ENCODE peak calls at places on chromosomes 13 and 19, in nine cellular contexts. R, Z, X, Y, F, I, V, E and S are unnamed samples.

GRCh38 chr19:29031216-29031615 is 181.7 kb downstream of the UQCRFS1 start:
- DNase-seq in R (no peak), Z (no peak), X (no peak), Y (no peak), F (no peak), I (no peak), V (no peak), E (no peak), S (no peak)

GRCh38 chr13:38350114-38350617 is 515 bp downstream of the UFM1 start:
- DNase-seq in R (no peak), Z (no peak), X (peak), Y (peak), F (peak), I (peak), V (peak), E (peak), S (peak)

GRCh38 chr13:100490692-100491091 is 97.9 kb downstream of the GGACT start:
- DNase-seq in R (no peak), Z (no peak), X (no peak), Y (no peak), F (peak), I (no peak), V (no peak), E (no peak), S (no peak)

GRCh38 chr13:87147076-87147475 is 524.1 kb upstream of the SLITRK5 start:
- DNase-seq in R (no peak), Z (no peak), X (peak), Y (peak), F (peak), I (no peak), V (no peak), E (no peak), S (no peak)

GRCh38 chr19:9156304-9156703 is 16.1 kb downstream of the ZNF317 start:
- DNase-seq in R (no peak), Z (no peak), X (no peak), Y (no peak), F (no peak), I (no peak), V (no peak), E (no peak), S (no peak)

GRCh38 chr19:40982594-40983101 is 8.4 kb upstream of the CYP2B6 start:
- DNase-seq in R (no peak), Z (no peak), X (peak), Y (peak), F (peak), I (no peak), V (no peak), E (no peak), S (no peak)

GRCh38 chr19:46786236-46787039 is 2.0 kb downstream of the SLC1A5 start:
- DNase-seq in R (peak), Z (peak), X (peak), Y (peak), F (peak), I (peak), V (peak), E (peak), S (peak)

GRCh38 chr19:48745208-48745995 is 1.3 kb downstream of the IZUMO1 start:
- DNase-seq in R (peak), Z (peak), X (peak), Y (peak), F (peak), I (peak), V (no peak), E (peak), S (peak)

GRCh38 chr13:71867101-71867814 is at the start of gene DACH1:
- DNase-seq in R (no peak), Z (peak), X (peak), Y (peak), F (peak), I (peak), V (no peak), E (peak), S (peak)

GRCh38 chr13:102693781-102694180 is 1.1 kb downstream of the METTL21C start:
- DNase-seq in R (no peak), Z (no peak), X (peak), Y (no peak), F (peak), I (no peak), V (no peak), E (no peak), S (no peak)

GRCh38 chr19:47097396-47098217 is 16.0 kb downstream of the ZC3H4 start:
- DNase-seq in R (no peak), Z (no peak), X (no peak), Y (no peak), F (peak), I (no peak), V (no peak), E (peak), S (peak)

GRCh38 chr13:47628666-47629065 is 372.4 kb downstream of the SUCLA2 start:
- DNase-seq in R (no peak), Z (no peak), X (no peak), Y (peak), F (peak), I (no peak), V (no peak), E (no peak), S (no peak)

GRCh38 chr19:37505958-37506386 is 767 bp upstream of the ZNF793 start:
- DNase-seq in R (no peak), Z (peak), X (no peak), Y (no peak), F (no peak), I (no peak), V (peak), E (no peak), S (no peak)
- H3K4me3 ChIP-seq in R (peak), Z (peak), X (peak), Y (peak), F (peak), I (peak), V (peak), E (peak), S (peak)

GRCh38 chr19:2478756-2479555 is 3.0 kb downstream of the GADD45B start:
- DNase-seq in R (peak), Z (peak), X (peak), Y (peak), F (peak), I (no peak), V (peak), E (peak), S (peak)

GRCh38 chr19:2478324-2478755 is 2.4 kb downstream of the GADD45B start:
- DNase-seq in R (peak), Z (peak), X (peak), Y (peak), F (peak), I (no peak), V (peak), E (peak), S (peak)

GRCh38 chr19:2477141-2477710 is 1.3 kb downstream of the GADD45B start:
- DNase-seq in R (no peak), Z (no peak), X (peak), Y (no peak), F (peak), I (no peak), V (no peak), E (peak), S (peak)

GRCh38 chr19:2476451-2477140 is 669 bp downstream of the GADD45B start:
- DNase-seq in R (peak), Z (peak), X (peak), Y (peak), F (peak), I (no peak), V (peak), E (peak), S (peak)

DNA sequence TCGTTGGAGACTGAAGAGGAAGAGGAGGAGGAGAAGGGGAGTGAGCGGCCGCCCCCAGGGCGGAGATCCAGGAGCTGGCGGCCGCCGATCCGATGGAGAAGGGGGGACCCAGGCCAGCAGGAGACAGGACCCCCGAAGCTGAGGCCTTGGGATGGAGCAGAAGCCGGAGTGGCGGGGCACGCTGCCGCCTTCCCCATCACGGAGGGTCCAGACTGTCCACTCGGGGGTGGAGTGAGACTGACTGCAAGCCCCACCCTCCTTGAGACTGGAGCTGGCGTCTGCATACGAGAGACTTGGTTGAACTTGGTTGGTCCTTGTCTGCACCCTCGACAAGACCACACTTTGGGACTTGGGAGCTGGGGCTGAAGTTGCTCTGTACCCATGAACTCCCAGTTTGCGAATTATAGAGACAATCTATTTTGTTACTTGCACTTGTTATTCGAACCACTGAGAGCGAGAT is 1.8 kb downstream of the GADD45B start:
- DNase-seq in R (no peak), Z (peak), X (peak), Y (no peak), F (peak), I (no peak), V (no peak), E (peak), S (peak)
- H3K4me3 ChIP-seq in R (peak), Z (peak), X (peak), Y (peak), F (peak), I (no peak), V (peak), E (peak), S (peak)

GRCh38 chr13:97544041-97544765 is 110.2 kb downstream of the RAP2A start:
- DNase-seq in R (no peak), Z (no peak), X (peak), Y (no peak), F (peak), I (no peak), V (no peak), E (no peak), S (no peak)
- H3K4me3 ChIP-seq in R (no peak), Z (no peak), X (no peak), Y (no peak), F (no peak), I (no peak), V (no peak), E (no peak), S (no peak)

DNA sequence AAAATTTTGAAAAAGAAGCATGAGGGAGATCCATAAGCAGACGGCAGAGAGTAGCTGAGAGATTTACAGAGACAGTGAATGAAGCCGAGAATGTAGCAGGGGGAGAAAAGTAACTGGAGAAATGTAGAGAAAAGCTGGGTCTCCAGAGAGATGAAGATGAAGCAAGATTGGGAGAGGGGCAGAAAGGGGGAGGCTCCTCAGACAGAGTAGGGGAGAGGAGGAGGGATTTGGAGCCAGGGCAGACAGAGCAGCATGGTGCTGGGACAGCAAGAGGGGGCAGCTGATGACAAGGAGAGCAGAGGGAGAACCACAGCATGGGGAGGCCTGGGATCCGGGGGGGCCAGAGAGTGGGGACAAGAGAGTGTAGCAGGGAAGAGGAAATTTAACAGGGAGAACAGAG is 933 bp downstream of the ZNF610 start:
- DNase-seq in R (no peak), Z (no peak), X (peak), Y (no peak), F (peak), I (no peak), V (no peak), E (no peak), S (no peak)
- H3K4me3 ChIP-seq in R (peak), Z (peak), X (peak), Y (peak), F (peak), I (no peak), V (peak), E (peak), S (no peak)

GRCh38 chr19:821228-821975 is at the start of gene PLPPR3:
- DNase-seq in R (no peak), Z (no peak), X (no peak), Y (no peak), F (no peak), I (peak), V (no peak), E (no peak), S (no peak)
- H3K4me3 ChIP-seq in R (no peak), Z (no peak), X (peak), Y (peak), F (no peak), I (peak), V (no peak), E (peak), S (peak)

GRCh38 chr19:33227242-33227650 is 1.6 kb upstream of the SLC7A10 start:
- DNase-seq in R (no peak), Z (no peak), X (peak), Y (no peak), F (peak), I (no peak), V (no peak), E (no peak), S (no peak)
- H3K4me3 ChIP-seq in R (no peak), Z (no peak), X (peak), Y (no peak), F (no peak), I (no peak), V (no peak), E (no peak), S (no peak)

GRCh38 chr19:6587093-6587820 is 3.7 kb downstream of the CD70 start:
- DNase-seq in R (no peak), Z (no peak), X (no peak), Y (no peak), F (no peak), I (peak), V (no peak), E (no peak), S (no peak)
- H3K4me3 ChIP-seq in R (peak), Z (peak), X (no peak), Y (peak), F (no peak), I (peak), V (peak), E (no peak), S (no peak)

GRCh38 chr19:14570864-14571527 is 870 bp downstream of the NDUFB7 start:
- DNase-seq in R (no peak), Z (no peak), X (no peak), Y (no peak), F (no peak), I (no peak), V (no peak), E (no peak), S (no peak)
- H3K4me3 ChIP-seq in R (peak), Z (peak), X (peak), Y (peak), F (peak), I (peak), V (peak), E (peak), S (peak)

GRCh38 chr13:113470073-113470472 is 16.8 kb upstream of the ADPRHL1 start:
- DNase-seq in R (no peak), Z (no peak), X (no peak), Y (no peak), F (no peak), I (no peak), V (no peak), E (no peak), S (no peak)
- H3K4me3 ChIP-seq in R (no peak), Z (no peak), X (no peak), Y (no peak), F (no peak), I (no peak), V (no peak), E (no peak), S (no peak)

DNA sequence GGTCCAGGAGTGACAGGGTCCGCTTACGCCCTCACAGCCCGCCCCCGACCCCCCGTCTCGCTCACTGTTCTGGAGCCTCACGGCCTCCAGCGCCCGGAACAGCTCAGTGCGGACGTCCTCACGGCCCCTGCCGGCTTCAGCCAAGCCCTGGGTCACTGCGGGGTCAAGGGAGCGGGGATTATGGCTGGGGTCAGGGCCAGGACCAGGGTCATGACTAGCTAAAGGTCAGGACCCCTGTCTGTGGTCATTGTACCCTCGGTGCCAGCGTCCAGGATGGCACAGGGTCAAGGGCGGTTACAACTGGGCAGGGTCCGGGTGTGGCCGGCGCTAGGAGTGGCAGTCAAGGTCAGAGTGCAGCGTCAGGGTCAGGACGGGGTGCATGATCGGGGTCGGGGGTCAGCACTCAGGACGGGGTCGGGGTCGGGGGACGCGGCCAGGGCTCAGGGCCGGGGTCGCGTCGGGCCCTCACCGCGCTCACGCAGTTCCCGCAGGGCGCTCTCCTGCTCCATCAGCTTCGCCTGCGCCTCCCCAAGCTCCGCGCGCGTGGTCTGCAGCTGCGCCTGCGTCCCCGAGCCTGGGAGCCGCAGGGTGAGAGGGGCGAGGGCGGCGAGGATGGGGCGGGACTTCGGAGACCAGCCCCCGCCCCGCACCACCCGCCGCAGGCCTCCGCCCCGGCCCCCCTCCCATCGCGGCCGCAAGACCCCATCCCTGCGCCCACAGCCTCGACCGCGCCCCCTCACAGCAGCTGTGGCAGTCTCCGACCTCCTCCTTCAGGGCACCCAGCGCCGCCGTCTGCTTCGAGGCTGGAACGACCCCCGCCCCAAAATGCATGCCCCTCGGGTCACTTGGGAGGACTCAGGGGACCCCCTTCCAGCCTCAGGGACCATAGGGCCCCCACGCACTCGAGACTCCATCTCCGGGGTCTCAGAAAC is 1.4 kb downstream of the CLEC4G start:
- DNase-seq in R (no peak), Z (no peak), X (no peak), Y (no peak), F (no peak), I (no peak), V (no peak), E (no peak), S (no peak)
- H3K4me3 ChIP-seq in R (no peak), Z (no peak), X (no peak), Y (no peak), F (no peak), I (no peak), V (peak), E (no peak), S (no peak)